ENCODE peak calls at places on chromosomes 4 and X, in six cellular contexts. C is trophoblast cell, P is mammary epithelial cell, M is HCT116, G is GM23338, W is fibroblast of lung. V is an unnamed sample.

GRCh38 chr4:79223993-79224776 is 101.7 kb downstream of the NAA11 start:
- DNase-seq in C (no peak), P (no peak), M (no peak), G (no peak), W (no peak), V (no peak)

GRCh38 chrX:20514358-20514757 is 247.6 kb upstream of the RPS6KA3 start:
- DNase-seq in C (peak; percentile 47), P (peak; percentile 76), M (peak; percentile 58), G (no peak), W (peak; percentile 88), V (peak; percentile 45)

GRCh38 chrX:124328765-124329164 is 3.7 kb upstream of the TEX13D start:
- DNase-seq in C (no peak), P (peak; percentile 71), M (no peak), G (no peak), W (peak; percentile 16), V (no peak)

GRCh38 chr4:17065821-17066220 is 167.4 kb upstream of the LDB2 start:
- DNase-seq in C (no peak), P (no peak), M (no peak), G (no peak), W (peak; percentile 39), V (no peak)

GRCh38 chrX:120534413-120535205 is 26.2 kb downstream of the CUL4B start:
- DNase-seq in C (no peak), P (no peak), M (no peak), G (no peak), W (peak; percentile 6), V (no peak)

GRCh38 chrX:3181846-3182245 is 140.6 kb downstream of the ARSF start:
- DNase-seq in C (no peak), P (no peak), M (no peak), G (no peak), W (peak; percentile 74), V (no peak)

GRCh38 chr4:153275380-153276276 is 68.9 kb upstream of the MND1 start:
- DNase-seq in C (peak; percentile 8), P (no peak), M (no peak), G (no peak), W (no peak), V (no peak)

GRCh38 chr4:138406881-138407280 is 164.7 kb upstream of the SLC7A11 start:
- DNase-seq in C (no peak), P (peak; percentile 4), M (no peak), G (no peak), W (peak; percentile 32), V (no peak)

GRCh38 chr4:69896530-69897116 is 34.2 kb upstream of the CSN1S1 start:
- DNase-seq in C (no peak), P (no peak), M (peak; percentile 7), G (peak; percentile 53), W (no peak), V (no peak)

GRCh38 chrX:2664497-2664896 is 26.6 kb upstream of the CD99 start:
- DNase-seq in C (no peak), P (no peak), M (no peak), G (no peak), W (peak; percentile 80), V (peak; percentile 83)

GRCh38 chr4:41215969-41216293 is 1.6 kb upstream of the APBB2 start:
- DNase-seq in C (no peak), P (no peak), M (no peak), G (no peak), W (no peak), V (peak; percentile 65)

GRCh38 chr4:18012115-18012806 is 9.3 kb downstream of the LCORL start:
- DNase-seq in C (no peak), P (no peak), M (no peak), G (no peak), W (peak; percentile 7), V (no peak)

GRCh38 chr4:173420324-173420752 is 21.4 kb upstream of the SCRG1 start:
- DNase-seq in C (no peak), P (no peak), M (peak; percentile 12), G (peak; percentile 52), W (peak; percentile 23), V (no peak)

GRCh38 chr4:151530230-151530629 is 121.3 kb downstream of the FHIP1A start:
- DNase-seq in C (no peak), P (peak; percentile 73), M (no peak), G (no peak), W (peak; percentile 55), V (no peak)

GRCh38 chrX:107025538-107025937 is 25.5 kb upstream of the MORC4 start:
- DNase-seq in C (no peak), P (peak; percentile 6), M (peak; percentile 27), G (peak; percentile 54), W (peak; percentile 13), V (no peak)

GRCh38 chrX:57453901-57454300 is 137.9 kb upstream of the ZXDB start:
- DNase-seq in C (no peak), P (peak; percentile 13), M (no peak), G (peak; percentile 54), W (no peak), V (no peak)

GRCh38 chrX:8194216-8194615 is 23.1 kb upstream of the VCX2 start:
- DNase-seq in C (peak; percentile 37), P (no peak), M (no peak), G (no peak), W (no peak), V (no peak)

GRCh38 chr4:42995343-42995944 is 102.9 kb downstream of the GRXCR1 start:
- DNase-seq in C (no peak), P (peak; percentile 6), M (no peak), G (peak; percentile 70), W (peak; percentile 29), V (peak; percentile 47)

GRCh38 chrX:56281789-56282188 is 49.6 kb downstream of the KLF8 start:
- DNase-seq in C (no peak), P (peak; percentile 5), M (peak; percentile 3), G (peak; percentile 21), W (no peak), V (peak; percentile 35)

GRCh38 chr4:55255171-55255570 is 90.9 kb upstream of the SRD5A3 start:
- DNase-seq in C (no peak), P (no peak), M (no peak), G (no peak), W (peak; percentile 64), V (no peak)

GRCh38 chrX:40007136-40007535 is 90.6 kb downstream of the BCOR start:
- DNase-seq in C (peak; percentile 83), P (no peak), M (no peak), G (peak; percentile 81), W (no peak), V (peak; percentile 82)
- H3K4me1 ChIP-seq in C (peaks cover 42% of the 10 kb centered on the region), P (no peaks in the 10 kb centered on the region), M (no peaks in the 10 kb centered on the region), G (peaks cover 28% of the 10 kb centered on the region), W (peaks cover 5% of the 10 kb centered on the region), V (peaks cover 12% of the 10 kb centered on the region)

GRCh38 chr4:169068423-169068822 is 58.4 kb upstream of the CBR4 start:
- DNase-seq in C (peak; percentile 67), P (no peak), M (no peak), G (no peak), W (no peak), V (no peak)
- H2AFZ ChIP-seq in C (peak overlapping the region; percentile 61), P (peak overlapping the region; percentile 66), M (no peak overlapping the region), G (peak overlapping the region; percentile 74), W (no peak overlapping the region), V (no peak overlapping the region)

GRCh38 chr4:154566639-154567204 is 3.9 kb downstream of the FGB start:
- DNase-seq in C (no peak), P (peak; percentile 19), M (no peak), G (no peak), W (peak; percentile 60), V (peak; percentile 49)
- H3K4me3 ChIP-seq in C (no peak overlapping the region), P (no peak overlapping the region), M (no peak overlapping the region), G (no peak overlapping the region), W (no peak overlapping the region), V (no peak overlapping the region)

GRCh38 chrX:156001001-156001666 is 3.6 kb downstream of the IL9R start:
- DNase-seq in C (no peak), P (no peak), M (no peak), G (no peak), W (no peak), V (peak; percentile 22)
- H3K4me1 ChIP-seq in C (no peaks in the 10 kb centered on the region), P (peaks cover 24% of the 10 kb centered on the region), M (no peaks in the 10 kb centered on the region), G (no peaks in the 10 kb centered on the region), W (no peaks in the 10 kb centered on the region), V (no peaks in the 10 kb centered on the region)

GRCh38 chr4:7303561-7303960 is 111.2 kb downstream of the SORCS2 start:
- DNase-seq in C (no peak), P (no peak), M (no peak), G (no peak), W (no peak), V (no peak)
- H2AFZ ChIP-seq in C (no peak overlapping the region), P (no peak overlapping the region), M (no peak overlapping the region), G (no peak overlapping the region), W (no peak overlapping the region), V (no peak overlapping the region)

V was measured in osteoblast.